ENCODE peak calls at places on chromosomes 5 and 9, in four cellular contexts. O, U, L and I are unnamed samples.

GRCh38 chr9:84677080-84677479 is 7.6 kb downstream of the NTRK2 start:
- DNase-seq in O (no peak), U (no peak), L (no peak), I (no peak)

GRCh38 chr5:158812381-158812780 is 287.3 kb downstream of the EBF1 start:
- DNase-seq in O (peak; percentile 20), U (peak; percentile 22), L (peak; percentile 73), I (no peak)

GRCh38 chr9:110821064-110821463 is 152.5 kb downstream of the MUSK start:
- DNase-seq in O (no peak), U (no peak), L (no peak), I (no peak)

GRCh38 chr9:6869081-6869948 is 111.5 kb downstream of the KDM4C start:
- DNase-seq in O (no peak), U (no peak), L (no peak), I (no peak)

GRCh38 chr9:112777914-112778313 is 27.4 kb downstream of the SNX30 start:
- DNase-seq in O (no peak), U (no peak), L (no peak), I (no peak)

GRCh38 chr5:32733582-32734340 is 22.6 kb downstream of the NPR3 start:
- DNase-seq in O (no peak), U (no peak), L (no peak), I (no peak)

GRCh38 chr5:73726071-73726470 is 100.1 kb downstream of the ARHGEF28 start:
- DNase-seq in O (no peak), U (no peak), L (no peak), I (no peak)

GRCh38 chr5:1460054-1460682 is 14.9 kb upstream of the SLC6A3 start:
- DNase-seq in O (no peak), U (peak; percentile 4), L (peak; percentile 33), I (no peak)

GRCh38 chr9:89750117-89750551 is 145.3 kb downstream of the GADD45G start:
- DNase-seq in O (no peak), U (no peak), L (no peak), I (no peak)

GRCh38 chr5:147418613-147419012 is 91.3 kb downstream of the DPYSL3 start:
- DNase-seq in O (no peak), U (no peak), L (no peak), I (no peak)

DNA sequence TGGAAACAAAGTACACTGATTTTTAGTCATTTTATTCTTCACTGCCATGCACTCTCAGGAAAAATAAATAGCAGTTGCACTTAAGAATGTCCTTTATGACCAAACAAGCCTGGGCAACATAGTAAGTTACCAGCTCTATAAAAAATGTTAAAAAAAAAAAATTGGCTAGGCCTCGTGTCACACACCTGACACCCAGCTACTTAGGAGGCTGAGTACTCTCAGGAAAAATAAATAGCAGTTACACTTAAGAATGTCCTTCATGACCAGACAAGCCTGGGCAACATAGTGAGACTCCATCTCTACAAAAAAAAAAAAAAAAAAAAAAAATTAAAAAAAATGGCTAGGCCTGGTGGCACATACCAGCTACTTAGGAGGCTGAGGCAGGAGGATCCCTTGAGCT is 304.6 kb downstream of the SLCO4C1 start:
- DNase-seq in O (no peak), U (no peak), L (no peak), I (no peak)
- H3K4me1 ChIP-seq in O (no peaks in the 10 kb centered on the region), U (no peaks in the 10 kb centered on the region), L (no peaks in the 10 kb centered on the region), I (no peaks in the 10 kb centered on the region)

DNA sequence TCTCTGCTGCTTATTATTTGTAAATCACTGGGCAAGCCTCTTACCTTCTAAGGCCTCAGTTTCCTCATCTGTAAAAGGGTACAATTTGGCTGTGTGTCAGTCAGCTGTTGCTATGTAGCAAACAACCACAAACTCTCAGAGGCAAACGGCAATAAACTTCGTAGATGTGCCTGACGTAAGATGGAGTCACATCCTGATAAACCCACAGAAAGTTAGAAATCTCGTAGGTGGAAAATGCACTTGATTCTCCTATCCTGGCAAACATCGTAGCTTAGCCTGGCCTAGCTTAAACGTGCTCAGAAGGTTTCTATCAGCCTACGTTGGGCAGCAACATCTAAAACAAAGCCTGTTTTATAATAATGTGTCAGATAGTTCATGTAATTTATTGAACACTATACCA is 35.0 kb upstream of the UNC5A start:
- DNase-seq in O (no peak), U (no peak), L (no peak), I (no peak)
- H3K27ac ChIP-seq in O (no peak overlapping the region), U (no peak overlapping the region), L (no peak overlapping the region), I (no peak overlapping the region)

DNA sequence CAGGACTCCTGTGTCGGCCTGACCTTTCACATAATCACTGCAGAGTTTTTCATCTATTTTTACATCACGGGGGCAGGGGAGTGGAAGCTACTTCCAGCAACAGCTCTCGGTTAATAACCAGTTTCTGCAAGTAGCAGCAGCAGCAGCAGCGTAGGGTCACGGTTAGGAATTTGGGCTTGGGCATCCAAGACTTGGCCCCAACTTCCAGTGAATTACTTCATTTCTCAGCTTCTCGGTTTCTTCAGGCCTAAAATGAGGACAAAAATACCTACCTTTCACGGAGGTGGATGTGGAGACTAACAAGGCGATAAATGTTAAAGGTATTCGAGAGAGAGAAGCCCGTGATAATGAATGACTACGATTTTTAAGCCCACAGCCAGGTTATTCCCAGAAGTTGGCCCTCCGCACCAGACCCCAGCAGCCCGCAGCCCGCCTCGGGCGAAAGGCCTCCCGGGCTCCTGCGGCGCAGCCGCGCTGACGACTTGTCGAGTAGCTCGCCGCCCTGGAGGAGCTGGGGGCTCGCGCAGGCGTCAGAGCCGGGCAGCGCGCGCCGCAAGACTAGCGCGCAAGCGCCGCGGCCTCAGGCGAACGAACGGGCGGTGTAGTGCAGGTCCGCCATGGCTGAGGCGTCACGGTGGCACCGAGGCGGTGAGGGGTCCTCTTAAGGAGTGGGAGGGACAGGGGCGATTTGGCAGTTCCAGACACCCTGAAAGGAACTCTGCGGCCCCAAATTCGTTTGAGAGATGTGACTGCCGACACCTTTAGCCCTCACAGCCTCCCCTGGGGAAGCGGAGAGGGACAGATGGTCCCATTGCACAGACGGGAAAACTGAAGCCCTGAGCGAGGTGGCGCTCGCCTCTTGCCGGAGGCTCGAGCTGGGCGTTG is at the start of gene PKD2L2:
- DNase-seq in O (peak; percentile 65), U (peak; percentile 84), L (peak; percentile 86), I (peak; percentile 82)
- H3K4me3 ChIP-seq in O (peak within 1 kb of the TSS; percentile 29), U (peak within 1 kb of the TSS; percentile 54), L (peak within 1 kb of the TSS; percentile 37), I (peak within 1 kb of the TSS; percentile 48)

GRCh38 chr9:93107151-93107824 is 11.3 kb downstream of the CARD19 start:
- DNase-seq in O (no peak), U (no peak), L (peak; percentile 48), I (peak; percentile 7)
- H3K4me1 ChIP-seq in O (no peaks in the 10 kb centered on the region), U (peaks cover 14% of the 10 kb centered on the region), L (no peaks in the 10 kb centered on the region), I (peaks cover 11% of the 10 kb centered on the region)

DNA sequence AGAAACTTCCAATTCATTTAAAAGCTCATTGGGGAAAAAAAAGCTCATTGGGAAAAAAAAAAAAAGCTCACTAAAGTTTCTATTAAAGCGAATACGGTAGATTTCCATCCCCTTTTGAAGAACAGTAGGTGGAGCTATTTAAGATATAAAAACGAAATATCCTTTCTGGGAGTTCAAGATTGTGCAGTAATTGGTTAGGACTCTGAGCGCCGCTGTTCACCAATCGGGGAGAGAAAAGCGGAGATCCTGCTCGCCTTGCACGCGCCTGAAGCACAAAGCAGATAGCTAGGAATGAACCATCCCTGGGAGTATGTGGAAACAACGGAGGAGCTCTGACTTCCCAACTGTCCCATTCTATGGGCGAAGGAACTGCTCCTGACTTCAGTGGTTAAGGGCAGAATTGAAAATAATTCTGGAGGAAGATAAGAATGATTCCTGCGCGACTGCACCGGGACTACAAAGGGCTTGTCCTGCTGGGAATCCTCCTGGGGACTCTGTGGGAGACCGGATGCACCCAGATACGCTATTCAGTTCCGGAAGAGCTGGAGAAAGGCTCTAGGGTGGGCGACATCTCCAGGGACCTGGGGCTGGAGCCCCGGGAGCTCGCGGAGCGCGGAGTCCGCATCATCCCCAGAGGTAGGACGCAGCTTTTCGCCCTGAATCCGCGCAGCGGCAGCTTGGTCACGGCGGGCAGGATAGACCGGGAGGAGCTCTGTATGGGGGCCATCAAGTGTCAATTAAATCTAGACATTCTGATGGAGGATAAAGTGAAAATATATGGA is at the start of gene PCDHGA12:
- DNase-seq in O (no peak), U (peak; percentile 69), L (no peak), I (peak; percentile 62)
- H3K27ac ChIP-seq in O (no peak within 1 kb of the TSS), U (peak within 1 kb of the TSS; percentile 56), L (no peak within 1 kb of the TSS), I (peak within 1 kb of the TSS; percentile 46)

GRCh38 chr9:137524161-137524560 is 26.0 kb downstream of the PNPLA7 start:
- DNase-seq in O (no peak), U (no peak), L (no peak), I (no peak)

GRCh38 chr9:137519553-137519952 is 30.6 kb downstream of the PNPLA7 start:
- DNase-seq in O (no peak), U (no peak), L (no peak), I (no peak)

GRCh38 chr9:137522746-137523455 is 27.3 kb downstream of the PNPLA7 start:
- DNase-seq in O (no peak), U (no peak), L (no peak), I (no peak)

GRCh38 chr9:137521405-137521985 is 28.7 kb downstream of the PNPLA7 start:
- DNase-seq in O (no peak), U (no peak), L (no peak), I (no peak)

DNA sequence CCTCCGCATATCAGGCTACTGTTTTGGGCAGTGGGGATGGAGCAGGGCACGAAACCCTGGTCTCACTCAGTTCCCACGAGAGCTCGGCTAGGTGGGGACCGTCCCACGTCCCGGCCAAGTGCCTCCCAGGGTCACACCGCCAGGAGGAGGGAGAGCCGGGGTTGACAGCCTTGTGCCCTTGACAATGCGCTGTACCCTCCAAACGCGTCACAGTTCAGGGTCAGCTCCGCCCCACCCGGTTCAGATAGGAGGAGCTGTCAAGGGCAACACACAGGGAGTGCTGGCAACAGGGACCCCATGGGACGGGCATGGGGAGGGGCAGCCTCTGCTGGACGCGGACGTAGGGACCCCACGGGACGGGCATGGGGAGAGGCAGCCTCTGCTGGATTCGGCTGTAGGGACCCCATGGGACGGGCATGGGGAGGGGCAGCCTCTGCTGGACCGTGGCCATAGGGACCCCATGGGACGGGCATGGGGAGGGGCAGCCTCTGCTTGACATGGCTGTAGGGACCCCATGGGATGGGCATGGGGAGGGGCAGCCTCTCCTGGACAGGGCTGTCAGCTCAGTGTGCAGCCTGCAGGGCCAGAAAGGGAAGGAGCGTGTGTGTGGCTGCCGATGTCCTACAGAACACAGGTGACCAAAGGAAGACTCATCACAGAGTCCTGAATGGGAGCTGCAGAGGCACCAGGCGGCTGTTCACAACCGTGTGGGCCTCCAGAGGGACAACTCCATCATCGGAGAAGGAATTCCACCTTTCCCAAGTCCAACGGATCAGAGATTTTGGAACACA is 29.4 kb downstream of the PNPLA7 start:
- DNase-seq in O (no peak), U (no peak), L (no peak), I (no peak)
- H3K4me3 ChIP-seq in O (no peak overlapping the region), U (no peak overlapping the region), L (no peak overlapping the region), I (no peak overlapping the region)

GRCh38 chr9:120879421-120879820 is 2.4 kb upstream of the PHF19 start:
- DNase-seq in O (no peak), U (no peak), L (no peak), I (no peak)

GRCh38 chr9:120877276-120878034 is 467 bp upstream of the PHF19 start:
- DNase-seq in O (peak; percentile 68), U (peak; percentile 66), L (peak; percentile 84), I (no peak)

GRCh38 chr9:120876842-120877240 is at the start of gene PHF19:
- DNase-seq in O (no peak), U (peak; percentile 46), L (no peak), I (no peak)

GRCh38 chr9:120875954-120876841 is 790 bp downstream of the PHF19 start:
- DNase-seq in O (peak; percentile 95), U (peak; percentile 85), L (peak; percentile 94), I (peak; percentile 50)

GRCh38 chr9:120878188-120879130 is 1.5 kb upstream of the PHF19 start:
- DNase-seq in O (no peak), U (no peak), L (no peak), I (no peak)
- H3K4me1 ChIP-seq in O (no peaks in the 10 kb centered on the region), U (no peaks in the 10 kb centered on the region), L (peaks cover 16% of the 10 kb centered on the region), I (peaks cover 6% of the 10 kb centered on the region)